ENCODE peak calls at places on chromosomes 3 and 15, in four cellular contexts. W is small intestine; Q is activated T-cell treated with anti-CD3 and anti-CD28 coated beads, Interleukin-2, amount 50 U/mL, for 4 hours; Y is NCI-H2081 treated with DMSO at 0.1 percent for 48 hours. V is an unnamed sample.

GRCh38 chr15:75727851-75728715 is 15.4 kb upstream of the CSPG4 start:
- DNase-seq in Q (peak; percentile 69), Y (no peak), W (peak; percentile 50), V (peak; percentile 71)

GRCh38 chr3:57701781-57702180 is 8.9 kb upstream of the DENND6A start:
- DNase-seq in W (no peak), Q (no peak), Y (no peak), V (no peak)

GRCh38 chr3:44555753-44556152 is 760 bp downstream of the ZKSCAN7 start:
- DNase-seq in W (peak; percentile 1), Q (no peak), Y (no peak), V (peak; percentile 25)

GRCh38 chr3:29226709-29227108 is 54.2 kb upstream of the RBMS3 start:
- DNase-seq in W (no peak), Y (no peak), Q (no peak), V (no peak)

GRCh38 chr15:77181305-77182074 is 110.6 kb upstream of the TSPAN3 start:
- DNase-seq in W (peak; percentile 12), Q (no peak), Y (no peak), V (no peak)

GRCh38 chr3:87478716-87479115 is 202.3 kb upstream of the POU1F1 start:
- DNase-seq in W (no peak), Y (no peak), Q (no peak), V (no peak)

GRCh38 chr3:143035466-143036214 is 34.3 kb downstream of the U2SURP start:
- DNase-seq in W (no peak), Q (no peak), Y (no peak), V (no peak)

GRCh38 chr15:70165811-70166284 is 68.1 kb upstream of the TLE3 start:
- DNase-seq in Q (no peak), Y (no peak), W (no peak), V (no peak)

GRCh38 chr3:184305577-184305976 is 6.5 kb downstream of the PSMD2 start:
- DNase-seq in Y (no peak), W (peak; percentile 20), Q (no peak), V (peak; percentile 26)

GRCh38 chr15:55151621-55152020 is 45.1 kb downstream of the RSL24D1 start:
- DNase-seq in W (no peak), Q (no peak), Y (no peak), V (no peak)

GRCh38 chr3:61601831-61602230 is 40.5 kb downstream of the PTPRG start:
- DNase-seq in W (no peak), Y (no peak), Q (no peak), V (no peak)

GRCh38 chr15:37032091-37032775 is 68.1 kb downstream of the MEIS2 start:
- DNase-seq in Y (no peak), W (no peak), Q (no peak), V (no peak)

GRCh38 chr15:88476635-88477038 is 9.1 kb downstream of the MRPS11 start:
- DNase-seq in Q (no peak), W (peak; percentile 21), Y (no peak), V (peak; percentile 51)

GRCh38 chr15:50542051-50542450 is 4.4 kb downstream of the USP50 start:
- DNase-seq in Y (no peak), Q (no peak), W (no peak), V (no peak)

GRCh38 chr15:90126457-90127435 is 24.5 kb upstream of the IDH2 start:
- DNase-seq in Q (no peak), W (no peak), Y (no peak), V (no peak)

GRCh38 chr3:170052398-170052797 is 14.6 kb downstream of the GPR160 start:
- DNase-seq in Y (no peak), Q (no peak), W (no peak), V (no peak)

GRCh38 chr3:181726351-181727121 is 14.8 kb downstream of the SOX2 start:
- DNase-seq in Y (peak; percentile 77), W (no peak), Q (no peak), V (no peak)

GRCh38 chr15:65743637-65744252 is 48.3 kb downstream of the DENND4A start:
- DNase-seq in Q (no peak), W (no peak), Y (no peak), V (no peak)

GRCh38 chr3:186361612-186362408 is at the start of gene DGKG:
- DNase-seq in W (peak; percentile 59), Y (no peak), Q (no peak), V (no peak)

GRCh38 chr3:149969110-149969944 is 1.4 kb downstream of the PFN2 start:
- DNase-seq in Y (peak; percentile 52), Q (no peak), W (peak; percentile 34), V (no peak)

GRCh38 chr3:65714138-65714537 is 324.6 kb downstream of the MAGI1 start:
- DNase-seq in W (no peak), Q (no peak), Y (no peak), V (no peak)

GRCh38 chr3:150790621-150791020 is 27.7 kb upstream of the SIAH2 start:
- DNase-seq in Q (no peak), W (no peak), Y (no peak), V (no peak)

GRCh38 chr15:26075770-26076169 is 212.6 kb upstream of the ATP10A start:
- DNase-seq in W (no peak), Q (no peak), Y (no peak), V (no peak)

GRCh38 chr15:61657461-61657860 is 402.8 kb downstream of the VPS13C start:
- DNase-seq in W (no peak), Q (no peak), Y (no peak), V (no peak)

GRCh38 chr3:22729981-22730380 is 473.1 kb upstream of the UBE2E2 start:
- DNase-seq in W (no peak), Y (no peak), Q (no peak), V (no peak)

GRCh38 chr3:12869025-12869695 is 27.8 kb upstream of the RPL32 start:
- DNase-seq in Y (no peak), Q (no peak), W (peak; percentile 26), V (no peak)

GRCh38 chr3:44359146-44359751 is 20.7 kb downstream of the TCAIM start:
- DNase-seq in W (no peak), Y (no peak), Q (no peak), V (no peak)

GRCh38 chr3:144636833-144637232 is 665.2 kb downstream of the DIPK2A start:
- DNase-seq in W (peak; percentile 31), Y (no peak), Q (no peak), V (no peak)

GRCh38 chr3:16803019-16803418 is 81.7 kb upstream of the PLCL2 start:
- DNase-seq in Y (no peak), W (no peak), Q (no peak), V (no peak)

GRCh38 chr3:24365168-24365567 is 129.5 kb downstream of the THRB start:
- DNase-seq in W (peak; percentile 87), Y (no peak), Q (no peak), V (no peak)

GRCh38 chr3:11240496-11240895 is 31.7 kb upstream of the ATG7 start:
- DNase-seq in Q (no peak), W (no peak), Y (no peak), V (no peak)

GRCh38 chr15:51334011-51334426 is 4.4 kb downstream of the CYP19A1 start:
- DNase-seq in Q (no peak), W (no peak), Y (no peak), V (no peak)

GRCh38 chr15:31470756-31471155 is 144.1 kb downstream of the KLF13 start:
- DNase-seq in W (no peak), Q (no peak), Y (no peak), V (no peak)